ENCODE peak calls at places on chromosomes 11 and 22, in eight cellular contexts. One of them, this sample, is unnamed.

GRCh38 chr11:66328307-66329144 is 7.7 kb downstream of the RIN1 start:
- DNase-seq in Peyer's patch: peak
- DNase-seq in right lobe of liver: no peak
- DNase-seq in heart right ventricle: peak
- DNase-seq in astrocyte: no peak
- DNase-seq in transverse colon: peak
- DNase-seq in GM23248: peak
- DNase-seq in A549: peak
- DNase-seq in this sample: peak

GRCh38 chr11:105673089-105673488 is 63.2 kb downstream of the GRIA4 start:
- DNase-seq in A549: no peak
- DNase-seq in Peyer's patch: no peak
- DNase-seq in GM23248: peak
- DNase-seq in heart right ventricle: no peak
- DNase-seq in right lobe of liver: no peak
- DNase-seq in astrocyte: peak
- DNase-seq in transverse colon: no peak
- DNase-seq in this sample: peak

GRCh38 chr11:43376594-43376993 is 17.9 kb downstream of the TTC17 start:
- DNase-seq in heart right ventricle: no peak
- DNase-seq in astrocyte: peak
- DNase-seq in transverse colon: no peak
- DNase-seq in GM23248: peak
- DNase-seq in Peyer's patch: no peak
- DNase-seq in A549: no peak
- DNase-seq in right lobe of liver: no peak
- DNase-seq in this sample: no peak

GRCh38 chr11:82056450-82056849 is 677.2 kb downstream of the FAM181B start:
- DNase-seq in Peyer's patch: no peak
- DNase-seq in A549: no peak
- DNase-seq in right lobe of liver: no peak
- DNase-seq in transverse colon: no peak
- DNase-seq in astrocyte: no peak
- DNase-seq in GM23248: no peak
- DNase-seq in heart right ventricle: no peak
- DNase-seq in this sample: no peak

GRCh38 chr11:15903246-15903645 is 453.1 kb downstream of the SOX6 start:
- DNase-seq in transverse colon: no peak
- DNase-seq in Peyer's patch: no peak
- DNase-seq in heart right ventricle: no peak
- DNase-seq in GM23248: no peak
- DNase-seq in A549: peak
- DNase-seq in right lobe of liver: no peak
- DNase-seq in astrocyte: no peak
- DNase-seq in this sample: no peak

GRCh38 chr11:120079750-120080610 is 57.9 kb downstream of the TRIM29 start:
- DNase-seq in right lobe of liver: no peak
- DNase-seq in heart right ventricle: peak
- DNase-seq in GM23248: peak
- DNase-seq in transverse colon: no peak
- DNase-seq in astrocyte: no peak
- DNase-seq in A549: no peak
- DNase-seq in Peyer's patch: no peak
- DNase-seq in this sample: no peak

GRCh38 chr11:1153951-1154487 is 3.7 kb upstream of the MUC5AC start:
- DNase-seq in Peyer's patch: peak
- DNase-seq in right lobe of liver: peak
- DNase-seq in A549: peak
- DNase-seq in GM23248: peak
- DNase-seq in transverse colon: peak
- DNase-seq in heart right ventricle: peak
- DNase-seq in astrocyte: peak
- DNase-seq in this sample: peak

GRCh38 chr22:46008836-46009596 is 32.1 kb upstream of the WNT7B start:
- DNase-seq in Peyer's patch: peak
- DNase-seq in A549: no peak
- DNase-seq in GM23248: no peak
- DNase-seq in heart right ventricle: no peak
- DNase-seq in astrocyte: no peak
- DNase-seq in transverse colon: no peak
- DNase-seq in right lobe of liver: peak
- DNase-seq in this sample: peak

GRCh38 chr22:42635531-42635930 is 4.9 kb downstream of the ATP5MGL start:
- DNase-seq in Peyer's patch: peak
- DNase-seq in GM23248: peak
- DNase-seq in right lobe of liver: no peak
- DNase-seq in astrocyte: peak
- DNase-seq in A549: peak
- DNase-seq in heart right ventricle: peak
- DNase-seq in transverse colon: peak
- DNase-seq in this sample: no peak

GRCh38 chr22:49965291-49966040 is 4.9 kb downstream of the PIM3 start:
- DNase-seq in heart right ventricle: peak
- DNase-seq in astrocyte: no peak
- DNase-seq in Peyer's patch: peak
- DNase-seq in GM23248: no peak
- DNase-seq in right lobe of liver: peak
- DNase-seq in transverse colon: peak
- DNase-seq in A549: no peak
- DNase-seq in this sample: peak

GRCh38 chr11:57460017-57460755 is at the start of gene RTN4RL2:
- DNase-seq in GM23248: peak
- DNase-seq in heart right ventricle: peak
- DNase-seq in astrocyte: peak
- DNase-seq in Peyer's patch: no peak
- DNase-seq in transverse colon: no peak
- DNase-seq in A549: peak
- DNase-seq in right lobe of liver: peak
- DNase-seq in this sample: peak

GRCh38 chr11:122628691-122629555 is 26.6 kb upstream of the UBASH3B start:
- DNase-seq in right lobe of liver: peak
- DNase-seq in A549: peak
- DNase-seq in Peyer's patch: peak
- DNase-seq in GM23248: peak
- DNase-seq in astrocyte: peak
- DNase-seq in transverse colon: peak
- DNase-seq in heart right ventricle: peak
- DNase-seq in this sample: no peak

GRCh38 chr11:127454856-127455255 is 454.3 kb upstream of the KIRREL3 start:
- DNase-seq in Peyer's patch: no peak
- DNase-seq in right lobe of liver: no peak
- DNase-seq in astrocyte: no peak
- DNase-seq in transverse colon: no peak
- DNase-seq in A549: no peak
- DNase-seq in heart right ventricle: no peak
- DNase-seq in GM23248: no peak
- DNase-seq in this sample: no peak

GRCh38 chr11:17696741-17697140 is 22.6 kb upstream of the MYOD1 start:
- DNase-seq in GM23248: no peak
- DNase-seq in heart right ventricle: no peak
- DNase-seq in astrocyte: no peak
- DNase-seq in right lobe of liver: no peak
- DNase-seq in Peyer's patch: no peak
- DNase-seq in transverse colon: no peak
- DNase-seq in A549: no peak
- DNase-seq in this sample: no peak

GRCh38 chr22:20741634-20742581 is 32.0 kb upstream of the SERPIND1 start:
- DNase-seq in transverse colon: peak
- DNase-seq in right lobe of liver: no peak
- DNase-seq in GM23248: peak
- DNase-seq in heart right ventricle: no peak
- DNase-seq in astrocyte: no peak
- DNase-seq in A549: peak
- DNase-seq in Peyer's patch: no peak
- DNase-seq in this sample: no peak

GRCh38 chr11:65553301-65554001 is 4.7 kb downstream of the LTBP3 start:
- DNase-seq in right lobe of liver: no peak
- DNase-seq in A549: no peak
- DNase-seq in transverse colon: peak
- DNase-seq in heart right ventricle: no peak
- DNase-seq in astrocyte: no peak
- DNase-seq in GM23248: no peak
- DNase-seq in Peyer's patch: peak
- DNase-seq in this sample: no peak

GRCh38 chr11:68142028-68142412 is 20.8 kb upstream of the CHKA start:
- DNase-seq in right lobe of liver: peak
- DNase-seq in heart right ventricle: peak
- DNase-seq in GM23248: no peak
- DNase-seq in Peyer's patch: no peak
- DNase-seq in transverse colon: no peak
- DNase-seq in astrocyte: no peak
- DNase-seq in A549: no peak
- DNase-seq in this sample: peak

GRCh38 chr11:35593143-35593542 is 25.1 kb upstream of the FJX1 start:
- DNase-seq in astrocyte: peak
- DNase-seq in Peyer's patch: no peak
- DNase-seq in transverse colon: no peak
- DNase-seq in GM23248: peak
- DNase-seq in heart right ventricle: no peak
- DNase-seq in right lobe of liver: no peak
- DNase-seq in A549: no peak
- DNase-seq in this sample: no peak

GRCh38 chr11:111779118-111779517 is 12.9 kb upstream of the PPP2R1B start:
- DNase-seq in A549: no peak
- DNase-seq in Peyer's patch: no peak
- DNase-seq in transverse colon: no peak
- DNase-seq in heart right ventricle: no peak
- DNase-seq in right lobe of liver: no peak
- DNase-seq in GM23248: no peak
- DNase-seq in astrocyte: no peak
- DNase-seq in this sample: no peak

GRCh38 chr22:20904008-20904979 is 12.9 kb upstream of the CRKL start:
- DNase-seq in right lobe of liver: no peak
- DNase-seq in GM23248: peak
- DNase-seq in A549: peak
- DNase-seq in Peyer's patch: no peak
- DNase-seq in transverse colon: no peak
- DNase-seq in astrocyte: peak
- DNase-seq in heart right ventricle: no peak
- DNase-seq in this sample: no peak

GRCh38 chr22:46001426-46002106 is 24.6 kb upstream of the WNT7B start:
- DNase-seq in GM23248: no peak
- DNase-seq in transverse colon: no peak
- DNase-seq in Peyer's patch: peak
- DNase-seq in A549: no peak
- DNase-seq in astrocyte: no peak
- DNase-seq in heart right ventricle: no peak
- DNase-seq in right lobe of liver: peak
- DNase-seq in this sample: peak

GRCh38 chr11:10293423-10294288 is at the start of gene SBF2:
- DNase-seq in heart right ventricle: peak
- DNase-seq in right lobe of liver: peak
- DNase-seq in A549: peak
- DNase-seq in GM23248: peak
- DNase-seq in astrocyte: peak
- DNase-seq in transverse colon: peak
- DNase-seq in Peyer's patch: peak
- DNase-seq in this sample: peak

DNA sequence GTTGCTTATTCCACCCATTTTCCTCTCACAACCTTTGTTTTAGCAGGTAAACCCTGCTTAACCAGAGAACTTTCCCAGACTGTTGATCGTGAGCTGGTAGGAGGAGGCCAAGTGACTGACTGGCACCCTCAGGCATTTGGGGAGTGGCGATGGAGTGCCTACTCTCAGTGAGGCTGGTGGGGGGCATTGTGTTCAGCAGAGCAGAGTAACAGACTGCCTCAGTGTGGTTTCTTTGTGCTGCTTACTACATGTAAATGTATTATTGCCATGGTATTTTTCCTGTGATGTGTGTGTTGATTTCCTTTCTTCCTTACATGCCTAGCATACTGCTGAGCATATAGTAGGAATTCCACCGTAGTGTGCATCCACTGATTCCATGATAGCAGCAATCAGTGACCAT is 2.6 kb downstream of the MARK2 start:
- DNase-seq in A549: no peak
- DNase-seq in Peyer's patch: no peak
- DNase-seq in right lobe of liver: no peak
- DNase-seq in astrocyte: peak
- DNase-seq in GM23248: peak
- DNase-seq in heart right ventricle: no peak
- DNase-seq in transverse colon: no peak
- DNase-seq in this sample: no peak
- H3K4me3 ChIP-seq in A549: peak
- H3K4me3 ChIP-seq in Peyer's patch: peak
- H3K4me3 ChIP-seq in right lobe of liver: no peak
- H3K4me3 ChIP-seq in astrocyte: peak
- H3K4me3 ChIP-seq in GM23248: peak
- H3K4me3 ChIP-seq in heart right ventricle: peak
- H3K4me3 ChIP-seq in transverse colon: no peak
- H3K4me3 ChIP-seq in this sample: no peak

GRCh38 chr22:36141481-36141880 is 19.1 kb downstream of the APOL3 start:
- DNase-seq in transverse colon: no peak
- DNase-seq in heart right ventricle: no peak
- DNase-seq in right lobe of liver: no peak
- DNase-seq in astrocyte: no peak
- DNase-seq in Peyer's patch: no peak
- DNase-seq in GM23248: no peak
- DNase-seq in A549: no peak
- DNase-seq in this sample: no peak
- H3K27ac ChIP-seq in transverse colon: no peak
- H3K27ac ChIP-seq in heart right ventricle: no peak
- H3K27ac ChIP-seq in right lobe of liver: no peak
- H3K27ac ChIP-seq in astrocyte: no peak
- H3K27ac ChIP-seq in Peyer's patch: no peak
- H3K27ac ChIP-seq in GM23248: no peak
- H3K27ac ChIP-seq in A549: no peak
- H3K27ac ChIP-seq in this sample: no peak

DNA sequence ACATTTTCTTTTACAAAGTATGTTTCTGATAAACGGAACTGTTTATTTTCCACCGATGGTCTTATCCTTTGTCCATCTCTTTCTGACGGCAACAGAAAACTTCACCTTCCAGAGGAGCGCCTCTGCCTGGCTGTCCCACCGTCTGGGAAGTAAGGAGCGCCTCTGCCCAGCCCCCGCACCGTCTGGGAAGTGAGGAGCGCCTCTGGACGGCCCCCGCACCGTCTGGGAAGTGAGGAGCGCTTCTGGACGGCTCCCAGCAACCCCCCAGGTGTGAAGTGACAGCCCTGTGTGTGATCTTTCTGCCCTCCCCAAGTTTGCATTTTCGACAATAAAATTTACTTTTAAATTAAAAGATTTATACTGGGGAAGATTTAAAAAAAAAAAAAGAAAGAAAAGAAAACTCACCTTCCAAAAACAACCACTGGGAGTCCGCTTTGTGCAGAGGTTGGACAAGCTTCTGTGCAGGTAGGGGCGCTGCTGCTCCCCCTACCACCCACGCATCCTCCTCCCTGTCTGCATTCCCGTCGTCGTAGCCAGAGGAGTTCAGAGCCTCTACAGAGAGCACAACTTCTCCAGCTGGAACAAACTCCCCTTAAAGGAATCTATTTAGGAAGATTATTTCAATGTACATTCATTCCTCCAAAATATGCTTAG is 1.0 kb upstream of the APOBEC3B start:
- DNase-seq in Peyer's patch: no peak
- DNase-seq in heart right ventricle: no peak
- DNase-seq in astrocyte: peak
- DNase-seq in A549: no peak
- DNase-seq in GM23248: peak
- DNase-seq in transverse colon: peak
- DNase-seq in right lobe of liver: peak
- DNase-seq in this sample: peak
- H3K4me3 ChIP-seq in Peyer's patch: no peak
- H3K4me3 ChIP-seq in heart right ventricle: no peak
- H3K4me3 ChIP-seq in astrocyte: no peak
- H3K4me3 ChIP-seq in A549: no peak
- H3K4me3 ChIP-seq in GM23248: peak
- H3K4me3 ChIP-seq in transverse colon: no peak
- H3K4me3 ChIP-seq in right lobe of liver: no peak
- H3K4me3 ChIP-seq in this sample: no peak

GRCh38 chr11:70367071-70367470 is 31.3 kb upstream of the CTTN start:
- DNase-seq in GM23248: no peak
- DNase-seq in right lobe of liver: no peak
- DNase-seq in heart right ventricle: no peak
- DNase-seq in A549: no peak
- DNase-seq in Peyer's patch: no peak
- DNase-seq in transverse colon: no peak
- DNase-seq in astrocyte: peak
- DNase-seq in this sample: peak
- H3K27ac ChIP-seq in GM23248: no peak
- H3K27ac ChIP-seq in right lobe of liver: no peak
- H3K27ac ChIP-seq in heart right ventricle: no peak
- H3K27ac ChIP-seq in A549: no peak
- H3K27ac ChIP-seq in Peyer's patch: no peak
- H3K27ac ChIP-seq in transverse colon: no peak
- H3K27ac ChIP-seq in astrocyte: no peak
- H3K27ac ChIP-seq in this sample: no peak